ENCODE peak calls at places on chromosomes 1 and 21, in four cellular contexts. C is GM12878, X is HepG2, U is H1. K is an unnamed sample.

GRCh38 chr1:110310300-110310699 is 28.9 kb upstream of the RBM15 start:
- DNase-seq in C (no peak), X (no peak), U (no peak), K (no peak)

GRCh38 chr21:31326478-31327247 is 17.4 kb downstream of the TIAM1 start:
- DNase-seq in C (peak), X (no peak), U (no peak), K (no peak)

GRCh38 chr1:165666152-165666551 is 32.2 kb downstream of the ALDH9A1 start:
- DNase-seq in C (no peak), X (no peak), U (no peak), K (no peak)

GRCh38 chr21:34640858-34641257 is 25.9 kb upstream of the RCAN1 start:
- DNase-seq in C (no peak), X (no peak), U (no peak), K (no peak)

GRCh38 chr1:40936878-40937484 is 42.5 kb upstream of the CTPS1 start:
- DNase-seq in C (no peak), X (no peak), U (no peak), K (no peak)

GRCh38 chr21:23401278-23401677 is 2206.0 kb downstream of the MRPL39 start:
- DNase-seq in C (no peak), X (no peak), U (no peak), K (peak)

GRCh38 chr1:150225546-150225945 is 10.4 kb downstream of the ANP32E start:
- DNase-seq in C (no peak), X (no peak), U (no peak), K (no peak)

GRCh38 chr1:194338241-194338948 is 1152.0 kb upstream of the B3GALT2 start:
- DNase-seq in C (no peak), X (no peak), U (no peak), K (no peak)

GRCh38 chr1:58006421-58007032 is 540.0 kb downstream of the OMA1 start:
- DNase-seq in C (no peak), X (no peak), U (peak), K (no peak)

GRCh38 chr1:116857092-116857491 is 52.6 kb upstream of the PTGFRN start:
- DNase-seq in C (no peak), X (no peak), U (no peak), K (peak)

GRCh38 chr1:98051065-98051675 is 130.3 kb upstream of the DPYD start:
- DNase-seq in C (peak), X (peak), U (no peak), K (peak)

GRCh38 chr21:42298657-42299056 is 16.6 kb downstream of the TFF3 start:
- DNase-seq in C (no peak), X (no peak), U (no peak), K (no peak)

GRCh38 chr1:246811985-246812384 is 87.8 kb downstream of the SCCPDH start:
- DNase-seq in C (no peak), X (no peak), U (no peak), K (no peak)

GRCh38 chr1:188006354-188006753 is 1177.6 kb downstream of the PLA2G4A start:
- DNase-seq in C (no peak), X (no peak), U (no peak), K (no peak)

GRCh38 chr1:11927866-11928592 is 1.8 kb upstream of the KIAA2013 start:
- DNase-seq in C (no peak), X (peak), U (no peak), K (no peak)

GRCh38 chr1:182127656-182128055 is 66.1 kb upstream of the ZNF648 start:
- DNase-seq in C (no peak), X (no peak), U (no peak), K (no peak)

GRCh38 chr1:234393190-234393589 is 19.9 kb downstream of the COA6 start:
- DNase-seq in C (no peak), X (no peak), U (no peak), K (no peak)

GRCh38 chr1:74835046-74835445 is 102.1 kb downstream of the TYW3 start:
- DNase-seq in C (no peak), X (no peak), U (no peak), K (no peak)

GRCh38 chr1:109201123-109201703 is 12.5 kb upstream of the SARS1 start:
- DNase-seq in C (no peak), X (peak), U (no peak), K (peak)

GRCh38 chr1:54792686-54793282 is 8.3 kb downstream of the TTC22 start:
- DNase-seq in C (no peak), X (no peak), U (no peak), K (peak)

GRCh38 chr1:17020502-17020901 is 8.8 kb upstream of the ATP13A2 start:
- DNase-seq in C (no peak), X (no peak), U (no peak), K (no peak)

GRCh38 chr1:217140041-217140901 is 417.0 kb upstream of the ESRRG start:
- DNase-seq in C (no peak), X (no peak), U (no peak), K (no peak)

GRCh38 chr21:38234395-38235142 is 22.2 kb upstream of the KCNJ15 start:
- DNase-seq in C (no peak), X (no peak), U (no peak), K (no peak)

GRCh38 chr1:54606096-54606989 is 17.0 kb downstream of the FAM151A start:
- DNase-seq in C (no peak), X (no peak), U (no peak), K (no peak)

GRCh38 chr1:227935826-227936225 is 11.9 kb downstream of the WNT9A start:
- DNase-seq in C (no peak), X (no peak), U (no peak), K (no peak)

GRCh38 chr1:29309621-29310020 is 73.3 kb downstream of the PTPRU start:
- DNase-seq in C (no peak), X (no peak), U (no peak), K (no peak)

GRCh38 chr1:230228234-230228897 is 161.3 kb downstream of the GALNT2 start:
- DNase-seq in C (no peak), X (no peak), U (no peak), K (no peak)

GRCh38 chr1:15153842-15154479 is 414 bp downstream of the TMEM51 start:
- DNase-seq in C (no peak), X (no peak), U (no peak), K (peak)

GRCh38 chr21:38780879-38781278 is 24.9 kb upstream of the ETS2 start:
- DNase-seq in C (peak), X (no peak), U (no peak), K (no peak)

GRCh38 chr1:29145739-29146437 is 22.2 kb upstream of the TMEM200B start:
- DNase-seq in C (no peak), X (peak), U (no peak), K (no peak)

GRCh38 chr1:24289937-24290595 is 29.1 kb upstream of the GRHL3 start:
- DNase-seq in C (no peak), X (no peak), U (no peak), K (peak)

GRCh38 chr1:192086643-192087042 is 71.6 kb upstream of the RGS18 start:
- DNase-seq in C (no peak), X (no peak), U (no peak), K (no peak)

GRCh38 chr1:170164103-170164763 is 18.5 kb downstream of the NTMT2 start:
- DNase-seq in C (no peak), X (no peak), U (no peak), K (no peak)

DNA sequence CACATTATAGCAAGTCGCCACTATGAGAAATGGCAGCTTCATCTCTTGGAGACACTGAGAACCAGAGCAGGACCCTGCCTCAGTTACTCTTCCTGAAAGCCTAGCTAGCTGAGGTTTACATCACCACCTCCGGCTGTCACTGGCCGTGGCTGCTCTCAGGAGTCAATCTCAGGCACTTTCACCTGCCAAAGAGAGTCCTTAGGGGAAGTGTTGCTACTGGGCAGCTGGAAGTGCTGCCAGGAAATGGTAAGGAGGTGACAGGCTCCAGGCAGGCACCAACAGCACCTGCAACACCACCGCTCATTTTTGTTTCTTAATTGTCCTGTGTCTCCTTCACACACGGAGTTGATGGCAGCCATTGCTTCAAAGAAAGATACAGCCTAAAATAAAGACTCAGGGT is 92.5 kb downstream of the DSCAM start:
- DNase-seq in C (no peak), X (no peak), U (no peak), K (no peak)
- TF ChIP-seq TCF12 in C (no peak), X (no peak), U (no peak), K (no peak)

GRCh38 chr1:19203440-19203839 is 6.6 kb downstream of the UBR4 start:
- DNase-seq in C (no peak), X (no peak), U (no peak), K (no peak)
- TF ChIP-seq TCF12 in C (no peak), X (no peak), U (no peak), K (no peak)

DNA sequence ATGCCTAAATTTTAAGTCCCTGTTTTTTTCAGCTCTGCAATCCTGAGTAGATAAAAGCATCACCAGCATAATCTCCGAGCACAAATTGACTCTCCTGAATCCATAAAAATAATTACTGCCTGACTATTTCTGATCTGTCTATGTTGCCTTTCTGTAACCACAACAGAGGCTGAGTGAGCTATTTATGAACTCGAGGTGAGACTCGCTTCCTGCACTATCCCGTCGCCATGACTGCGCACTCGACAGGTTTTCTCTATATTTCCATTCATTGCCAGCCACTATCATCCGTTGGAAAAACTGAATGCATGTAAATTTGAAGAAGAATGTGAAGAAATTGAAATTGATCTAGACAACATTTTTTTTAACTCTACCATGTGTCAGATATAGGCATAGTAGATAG is 897.2 kb downstream of the ADGRL2 start:
- DNase-seq in C (no peak), X (no peak), U (no peak), K (no peak)
- TF ChIP-seq TCF12 in C (no peak), X (no peak), U (no peak), K (no peak)

DNA sequence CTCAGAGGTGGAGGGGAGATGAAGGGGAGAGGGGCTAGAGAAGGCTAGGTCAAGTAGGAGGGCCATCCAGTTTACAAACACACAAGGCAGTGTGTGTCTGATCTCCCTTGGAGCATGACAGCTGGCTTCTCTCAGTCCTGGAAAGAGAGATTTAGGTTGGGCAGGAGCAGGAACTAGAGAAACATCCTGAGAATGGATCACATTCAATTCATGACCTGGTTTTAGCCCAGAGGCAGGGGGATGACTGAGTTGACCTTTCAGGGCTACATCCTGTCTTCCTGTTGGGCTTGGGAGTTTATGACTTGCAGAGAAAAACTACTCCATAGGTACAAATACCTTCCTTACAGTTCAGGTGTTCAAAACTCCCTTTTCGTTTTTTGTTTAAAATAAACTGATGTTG is 97.0 kb downstream of the IGSF21 start:
- DNase-seq in C (no peak), X (no peak), U (no peak), K (no peak)
- TF ChIP-seq TCF12 in C (no peak), X (no peak), U (no peak), K (no peak)

GRCh38 chr1:207620573-207620893 is 24.4 kb upstream of the CR1L start:
- DNase-seq in C (no peak), X (no peak), U (no peak), K (no peak)
- TF ChIP-seq TCF12 in C (no peak), X (no peak), U (no peak), K (no peak)

GRCh38 chr1:27542463-27543273 is 52.7 kb upstream of the WASF2 start:
- DNase-seq in C (no peak), X (peak), U (no peak), K (no peak)
- TF ChIP-seq TCF12 in C (no peak), X (no peak), U (no peak), K (no peak)

DNA sequence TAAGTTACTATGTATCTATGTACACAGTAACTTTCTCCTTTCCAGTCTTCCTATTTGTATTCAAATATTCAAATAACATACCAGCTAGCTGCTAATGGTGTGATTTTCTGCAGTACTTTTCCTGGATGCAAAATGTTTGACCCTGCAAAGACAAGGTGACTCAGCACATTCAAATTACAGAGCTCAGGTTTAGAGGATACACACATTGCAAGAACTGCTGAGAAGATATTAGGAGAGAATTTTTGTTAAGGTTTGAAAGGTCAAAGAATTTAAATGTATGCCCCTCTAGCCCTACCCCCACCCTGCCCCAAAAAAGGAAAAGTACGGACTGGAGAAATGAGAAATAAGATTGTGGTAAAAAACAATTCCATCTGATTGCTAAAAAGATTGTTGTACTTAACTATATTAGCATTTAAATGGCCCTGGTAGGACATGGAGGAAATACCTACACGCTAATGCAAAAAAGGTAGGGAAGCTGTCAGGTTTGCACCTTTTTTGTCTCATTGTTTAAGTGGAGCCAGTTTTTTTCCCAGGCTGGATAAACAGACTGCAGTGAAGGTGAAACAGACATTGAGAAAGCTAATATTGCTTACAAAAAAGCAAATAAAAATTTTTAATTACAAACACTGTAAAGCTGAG is 45.6 kb downstream of the ZNF281 start:
- DNase-seq in C (no peak), X (peak), U (peak), K (no peak)
- TF ChIP-seq TCF12 in C (no peak), X (no peak), U (no peak), K (no peak)

K was measured in SK-N-SH.